ENCODE peak calls at places on chromosome 3, in ten cellular contexts. U, B, Y, E, F, K, S, P, N and M are unnamed samples.

GRCh38 chr3:71425491-71426071 is 157.9 kb downstream of the FOXP1 start:
- DNase-seq in U (no peak), B (peak), Y (peak), E (no peak), F (no peak), K (no peak), S (peak), P (no peak), N (no peak), M (peak)

GRCh38 chr3:19652336-19652735 is 281.7 kb downstream of the EFHB start:
- DNase-seq in U (no peak), B (no peak), Y (no peak), E (no peak), F (no peak), K (no peak), S (no peak), P (no peak), N (no peak), M (no peak)

GRCh38 chr3:5016218-5017161 is 37.3 kb downstream of the BHLHE40 start:
- DNase-seq in U (no peak), B (peak), Y (peak), E (no peak), F (no peak), K (peak), S (no peak), P (peak), N (no peak), M (peak)

GRCh38 chr3:33181229-33181628 is 37.4 kb downstream of the SUSD5 start:
- DNase-seq in U (no peak), B (no peak), Y (no peak), E (no peak), F (no peak), K (no peak), S (no peak), P (no peak), N (no peak), M (no peak)

GRCh38 chr3:38459499-38460048 is 5.9 kb downstream of the ACVR2B start:
- DNase-seq in U (no peak), B (no peak), Y (no peak), E (no peak), F (no peak), K (no peak), S (no peak), P (no peak), N (no peak), M (no peak)

GRCh38 chr3:133295199-133295901 is 104.5 kb upstream of the BFSP2 start:
- DNase-seq in U (no peak), B (peak), Y (peak), E (no peak), F (no peak), K (peak), S (peak), P (no peak), N (no peak), M (peak)

GRCh38 chr3:78707094-78707493 is 1060.7 kb downstream of the ROBO1 start:
- DNase-seq in U (no peak), B (no peak), Y (no peak), E (no peak), F (no peak), K (no peak), S (no peak), P (no peak), N (no peak), M (no peak)

GRCh38 chr3:9352917-9353823 is 9.7 kb upstream of the THUMPD3 start:
- DNase-seq in U (peak), B (peak), Y (peak), E (peak), F (peak), K (no peak), S (no peak), P (peak), N (no peak), M (peak)

GRCh38 chr3:28860307-28860706 is 420.6 kb upstream of the RBMS3 start:
- DNase-seq in U (peak), B (no peak), Y (peak), E (no peak), F (no peak), K (no peak), S (no peak), P (no peak), N (no peak), M (no peak)

GRCh38 chr3:117400303-117400702 is 690.7 kb downstream of the TUSC7 start:
- DNase-seq in U (no peak), B (no peak), Y (no peak), E (no peak), F (no peak), K (no peak), S (no peak), P (no peak), N (no peak), M (no peak)

GRCh38 chr3:117404153-117404552 is 694.6 kb downstream of the TUSC7 start:
- DNase-seq in U (no peak), B (no peak), Y (no peak), E (no peak), F (no peak), K (no peak), S (no peak), P (no peak), N (no peak), M (no peak)

GRCh38 chr3:117408811-117409210 is 699.2 kb downstream of the TUSC7 start:
- DNase-seq in U (no peak), B (no peak), Y (no peak), E (no peak), F (no peak), K (no peak), S (no peak), P (no peak), N (no peak), M (no peak)

GRCh38 chr3:117407317-117407716 is 697.7 kb downstream of the TUSC7 start:
- DNase-seq in U (no peak), B (peak), Y (peak), E (no peak), F (no peak), K (no peak), S (no peak), P (no peak), N (no peak), M (no peak)

GRCh38 chr3:117404756-117405155 is 695.2 kb downstream of the TUSC7 start:
- DNase-seq in U (no peak), B (no peak), Y (no peak), E (no peak), F (no peak), K (no peak), S (no peak), P (no peak), N (no peak), M (no peak)
- TF ChIP-seq CTCF in U (no peak), B (no peak), Y (no peak), E (no peak), F (no peak), K (no peak), S (no peak), P (no peak), N (no peak), M (no peak)

GRCh38 chr3:148879256-148879655 is 14.2 kb downstream of the CPA3 start:
- DNase-seq in U (no peak), B (no peak), Y (no peak), E (no peak), F (no peak), K (no peak), S (no peak), P (no peak), N (no peak), M (no peak)

GRCh38 chr3:148883163-148883562 is 18.1 kb downstream of the CPA3 start:
- DNase-seq in U (no peak), B (no peak), Y (no peak), E (no peak), F (no peak), K (no peak), S (no peak), P (no peak), N (no peak), M (no peak)

GRCh38 chr3:148881286-148881685 is 16.2 kb downstream of the CPA3 start:
- DNase-seq in U (no peak), B (no peak), Y (peak), E (no peak), F (no peak), K (no peak), S (no peak), P (no peak), N (no peak), M (no peak)

GRCh38 chr3:148882288-148882687 is 17.2 kb downstream of the CPA3 start:
- DNase-seq in U (no peak), B (no peak), Y (peak), E (no peak), F (no peak), K (no peak), S (no peak), P (no peak), N (no peak), M (no peak)

GRCh38 chr3:148880681-148881080 is 15.6 kb downstream of the CPA3 start:
- DNase-seq in U (no peak), B (no peak), Y (no peak), E (no peak), F (no peak), K (no peak), S (no peak), P (no peak), N (no peak), M (no peak)
- TF ChIP-seq CTCF in U (no peak), B (no peak), Y (peak), E (no peak), F (peak), K (peak), S (no peak), P (no peak), N (no peak), M (peak)

GRCh38 chr3:48397767-48398681 is 26.0 kb downstream of the FBXW12 start:
- DNase-seq in U (no peak), B (no peak), Y (no peak), E (no peak), F (no peak), K (no peak), S (no peak), P (no peak), N (no peak), M (no peak)

GRCh38 chr3:48398701-48399386 is 26.8 kb downstream of the FBXW12 start:
- DNase-seq in U (no peak), B (no peak), Y (no peak), E (no peak), F (no peak), K (no peak), S (no peak), P (no peak), N (no peak), M (no peak)

GRCh38 chr3:48399387-48400172 is 27.6 kb downstream of the FBXW12 start:
- DNase-seq in U (no peak), B (no peak), Y (no peak), E (no peak), F (no peak), K (no peak), S (no peak), P (no peak), N (no peak), M (no peak)

GRCh38 chr3:48394391-48394790 is 22.4 kb downstream of the FBXW12 start:
- DNase-seq in U (no peak), B (no peak), Y (no peak), E (no peak), F (no peak), K (no peak), S (no peak), P (no peak), N (no peak), M (no peak)

GRCh38 chr3:48395714-48396113 is 23.7 kb downstream of the FBXW12 start:
- DNase-seq in U (no peak), B (no peak), Y (no peak), E (no peak), F (no peak), K (no peak), S (no peak), P (no peak), N (no peak), M (no peak)
- TF ChIP-seq CTCF in U (no peak), B (no peak), Y (no peak), E (no peak), F (no peak), K (no peak), S (no peak), P (no peak), N (no peak), M (no peak)

GRCh38 chr3:17307482-17307881 is 422.7 kb downstream of the PLCL2 start:
- DNase-seq in U (no peak), B (no peak), Y (no peak), E (no peak), F (no peak), K (no peak), S (no peak), P (no peak), N (no peak), M (no peak)
- TF ChIP-seq CTCF in U (no peak), B (peak), Y (no peak), E (no peak), F (no peak), K (peak), S (no peak), P (no peak), N (no peak), M (no peak)

GRCh38 chr3:109804697-109805096 is 467.4 kb upstream of the DPPA4 start:
- DNase-seq in U (no peak), B (peak), Y (no peak), E (no peak), F (no peak), K (no peak), S (no peak), P (no peak), N (no peak), M (no peak)

GRCh38 chr3:109806929-109807328 is 469.6 kb upstream of the DPPA4 start:
- DNase-seq in U (no peak), B (peak), Y (peak), E (no peak), F (no peak), K (no peak), S (no peak), P (no peak), N (no peak), M (peak)

GRCh38 chr3:109803274-109803673 is 465.9 kb upstream of the DPPA4 start:
- DNase-seq in U (no peak), B (peak), Y (no peak), E (no peak), F (no peak), K (no peak), S (no peak), P (no peak), N (no peak), M (no peak)
- TF ChIP-seq CTCF in U (no peak), B (peak), Y (peak), E (no peak), F (peak), K (peak), S (peak), P (peak), N (no peak), M (peak)

GRCh38 chr3:195522254-195523023 is 20.7 kb downstream of the PPP1R2 start:
- DNase-seq in U (no peak), B (no peak), Y (peak), E (no peak), F (peak), K (no peak), S (no peak), P (no peak), N (no peak), M (peak)
- TF ChIP-seq CTCF in U (peak), B (peak), Y (peak), E (peak), F (peak), K (peak), S (peak), P (peak), N (peak), M (peak)